ENCODE peak calls at places on chromosome 1, in four cellular contexts. A is retinal pigment epithelial cell, F is brain microvascular endothelial cell, Z is endothelial cell. P is an unnamed sample.

GRCh38 chr1:1573843-1574720 is 581 bp downstream of the SSU72 start:
- DNase-seq in A (no peak), F (peak), Z (peak), P (peak)

GRCh38 chr1:16208270-16208987 is 4.0 kb downstream of the ARHGEF19 start:
- DNase-seq in Z (no peak), A (no peak), F (peak), P (peak)

GRCh38 chr1:193275773-193276172 is 89.4 kb upstream of the B3GALT2 start:
- DNase-seq in Z (peak), A (no peak), F (no peak), P (no peak)

GRCh38 chr1:58773406-58773840 is 10.4 kb downstream of the JUN start:
- DNase-seq in Z (peak), F (peak), A (no peak), P (peak)

GRCh38 chr1:172449585-172450523 is 6.0 kb upstream of the PIGC start:
- DNase-seq in A (no peak), Z (peak), F (peak), P (peak)

GRCh38 chr1:169113613-169114119 is 7.2 kb downstream of the ATP1B1 start:
- DNase-seq in Z (no peak), F (peak), A (peak), P (peak)

GRCh38 chr1:208183977-208184901 is 59.9 kb downstream of the PLXNA2 start:
- DNase-seq in A (no peak), F (peak), Z (no peak), P (peak)

GRCh38 chr1:94670273-94670672 is 128.7 kb upstream of the F3 start:
- DNase-seq in F (no peak), Z (no peak), A (no peak), P (no peak)

P was measured in PC-9.